ENCODE peak calls at places on chromosomes 3 and 15, in four cellular contexts. H is kidney, W is SJCRH30, C is fibroblast of lung. Y is an unnamed sample.

GRCh38 chr3:27219127-27219860 is 149.9 kb downstream of the NEK10 start:
- DNase-seq in H (no peak), W (no peak), C (no peak), Y (no peak)

GRCh38 chr15:26838742-26839460 is 28.0 kb upstream of the GABRA5 start:
- DNase-seq in H (no peak), W (peak; percentile 65), C (no peak), Y (no peak)

GRCh38 chr3:58422756-58423324 is 10.8 kb downstream of the PDHB start:
- DNase-seq in H (no peak), W (no peak), C (peak; percentile 35), Y (no peak)

GRCh38 chr3:187591051-187591450 is 79.1 kb downstream of the SST start:
- DNase-seq in H (no peak), W (no peak), C (no peak), Y (no peak)

GRCh38 chr3:88385090-88385489 is 235.3 kb downstream of the C3orf38 start:
- DNase-seq in H (no peak), W (no peak), C (no peak), Y (no peak)

GRCh38 chr3:57647292-57647940 is 45.5 kb downstream of the DENND6A start:
- DNase-seq in H (peak; percentile 11), W (no peak), C (no peak), Y (no peak)

GRCh38 chr15:82942691-82943090 is 9.8 kb downstream of the HOMER2 start:
- DNase-seq in H (peak; percentile 89), W (no peak), C (no peak), Y (no peak)

GRCh38 chr3:102297259-102297658 is 137.6 kb upstream of the ZPLD1 start:
- DNase-seq in H (no peak), W (no peak), C (no peak), Y (no peak)

GRCh38 chr15:98854496-98854895 is 153.1 kb downstream of the PGPEP1L start:
- DNase-seq in H (peak; percentile 70), W (no peak), C (no peak), Y (no peak)

GRCh38 chr15:37372064-37372463 is 271.7 kb upstream of the MEIS2 start:
- DNase-seq in H (no peak), W (no peak), C (no peak), Y (no peak)

GRCh38 chr3:29922990-29923746 is 642.3 kb downstream of the RBMS3 start:
- DNase-seq in H (no peak), W (peak; percentile 93), C (peak; percentile 95), Y (peak; percentile 51)

GRCh38 chr3:181838940-181839914 is 127.5 kb downstream of the SOX2 start:
- DNase-seq in H (no peak), W (no peak), C (no peak), Y (no peak)

GRCh38 chr15:68524753-68525584 is 53.8 kb upstream of the CORO2B start:
- DNase-seq in H (no peak), W (no peak), C (peak; percentile 95), Y (peak; percentile 52)

GRCh38 chr15:99452728-99453643 is 112.8 kb upstream of the MEF2A start:
- DNase-seq in H (peak; percentile 95), W (no peak), C (peak; percentile 58), Y (peak; percentile 83)

GRCh38 chr3:53996153-53996861 is 104.6 kb upstream of the SELENOK start:
- DNase-seq in H (no peak), W (no peak), C (no peak), Y (no peak)

GRCh38 chr15:50192926-50193595 is 11.1 kb downstream of the SLC27A2 start:
- DNase-seq in H (no peak), W (no peak), C (no peak), Y (peak; percentile 40)

GRCh38 chr3:68958932-68959331 is 26.6 kb upstream of the TAFA4 start:
- DNase-seq in H (no peak), W (no peak), C (no peak), Y (no peak)

GRCh38 chr3:31185004-31185357 is 290.5 kb upstream of the GADL1 start:
- DNase-seq in H (no peak), W (no peak), C (peak; percentile 36), Y (no peak)

GRCh38 chr3:18402140-18402834 is 22.9 kb downstream of the SATB1 start:
- DNase-seq in H (no peak), W (no peak), C (no peak), Y (no peak)

GRCh38 chr3:85589145-85589544 is 630.4 kb downstream of the CADM2 start:
- DNase-seq in H (no peak), W (no peak), C (peak; percentile 73), Y (no peak)

GRCh38 chr15:52440414-52440813 is 88.3 kb downstream of the MYO5A start:
- DNase-seq in H (no peak), W (peak; percentile 7), C (no peak), Y (no peak)

GRCh38 chr3:126750760-126751129 is 46.7 kb downstream of the CHCHD6 start:
- DNase-seq in H (no peak), W (peak; percentile 82), C (no peak), Y (no peak)

GRCh38 chr3:157156844-157157635 is 2.9 kb downstream of the CCNL1 start:
- DNase-seq in H (no peak), W (no peak), C (no peak), Y (no peak)

GRCh38 chr3:31958721-31959152 is 22.3 kb downstream of the OSBPL10 start:
- DNase-seq in H (no peak), W (no peak), C (no peak), Y (no peak)

DNA sequence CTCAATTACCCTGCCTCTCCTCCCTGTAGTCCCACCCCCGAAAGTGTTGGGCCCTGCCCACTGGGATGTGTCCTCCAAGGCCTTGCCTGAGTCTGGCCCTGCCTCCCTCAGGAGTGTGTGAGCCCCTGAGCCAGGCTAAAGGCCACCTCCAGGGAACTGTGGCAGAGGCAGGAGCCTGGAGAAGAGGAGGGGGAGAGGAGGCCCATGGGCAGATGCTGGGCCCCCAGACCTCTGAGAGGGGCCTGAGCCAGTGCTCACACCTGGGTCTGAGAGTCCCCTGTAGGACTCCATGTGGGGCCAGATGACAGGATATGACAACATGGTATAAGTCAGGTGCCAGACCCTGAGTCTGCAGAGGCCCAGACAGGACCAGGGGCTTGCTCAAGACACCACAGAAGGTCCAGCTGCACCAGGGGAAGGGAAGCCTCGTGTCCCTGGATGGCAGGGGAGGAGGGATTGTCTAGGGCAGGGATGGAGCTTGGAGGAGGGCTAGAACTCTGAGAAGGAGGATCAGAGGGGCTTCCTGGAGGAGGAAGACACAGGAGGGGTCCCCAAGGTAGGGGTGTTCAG is 217.9 kb downstream of the TBC1D2B start:
- DNase-seq in H (peak; percentile 39), W (no peak), C (no peak), Y (no peak)
- H3K4me3 ChIP-seq in H (no peak overlapping the region), W (no peak overlapping the region), C (no peak overlapping the region), Y (no peak overlapping the region)

GRCh38 chr3:119033393-119034255 is 1.0 kb downstream of the IGSF11 start:
- DNase-seq in H (no peak), W (no peak), C (no peak), Y (no peak)
- H3K4me3 ChIP-seq in H (peak overlapping the region; percentile 74), W (peak overlapping the region; percentile 54), C (no peak overlapping the region), Y (peak overlapping the region; percentile 23)

GRCh38 chr3:46883252-46884185 is 6.0 kb downstream of the PTH1R start:
- DNase-seq in H (no peak), W (peak; percentile 28), C (peak; percentile 31), Y (no peak)
- H3K4me3 ChIP-seq in H (peak overlapping the region; percentile 86), W (peak overlapping the region; percentile 34), C (no peak overlapping the region), Y (peak overlapping the region; percentile 13)

GRCh38 chr3:194166682-194167479 is 30.9 kb downstream of the HES1 start:
- DNase-seq in H (no peak), W (peak; percentile 75), C (peak; percentile 3), Y (no peak)
- H3K4me3 ChIP-seq in H (no peak overlapping the region), W (peak overlapping the region; percentile 44), C (no peak overlapping the region), Y (no peak overlapping the region)

GRCh38 chr15:87736921-87737389 is 519.6 kb downstream of the NTRK3 start:
- DNase-seq in H (no peak), W (no peak), C (no peak), Y (no peak)
- H3K4me3 ChIP-seq in H (no peak overlapping the region), W (no peak overlapping the region), C (no peak overlapping the region), Y (no peak overlapping the region)

GRCh38 chr3:146072061-146072460 is 88.9 kb downstream of the PLOD2 start:
- DNase-seq in H (no peak), W (no peak), C (no peak), Y (no peak)

GRCh38 chr3:146078031-146078430 is 83.0 kb downstream of the PLOD2 start:
- DNase-seq in H (no peak), W (no peak), C (no peak), Y (no peak)

GRCh38 chr3:146077181-146077580 is 83.8 kb downstream of the PLOD2 start:
- DNase-seq in H (no peak), W (no peak), C (no peak), Y (no peak)

GRCh38 chr3:146071636-146072035 is 89.3 kb downstream of the PLOD2 start:
- DNase-seq in H (no peak), W (no peak), C (no peak), Y (no peak)

GRCh38 chr3:146072824-146073223 is 88.2 kb downstream of the PLOD2 start:
- DNase-seq in H (no peak), W (no peak), C (peak; percentile 63), Y (no peak)
- H3K4me3 ChIP-seq in H (no peak overlapping the region), W (no peak overlapping the region), C (no peak overlapping the region), Y (no peak overlapping the region)

GRCh38 chr15:39936681-39937080 is 2.8 kb downstream of the EIF2AK4 start:
- DNase-seq in H (no peak), W (no peak), C (no peak), Y (no peak)

GRCh38 chr15:39934415-39935044 is 615 bp downstream of the EIF2AK4 start:
- DNase-seq in H (no peak), W (peak; percentile 50), C (peak; percentile 43), Y (no peak)

GRCh38 chr15:39936187-39936586 is 2.3 kb downstream of the EIF2AK4 start:
- DNase-seq in H (no peak), W (no peak), C (peak; percentile 37), Y (no peak)

GRCh38 chr15:39931615-39932014 is 2.3 kb upstream of the EIF2AK4 start:
- DNase-seq in H (no peak), W (peak; percentile 24), C (peak; percentile 44), Y (no peak)

GRCh38 chr15:39935241-39935640 is 1.3 kb downstream of the EIF2AK4 start:
- DNase-seq in H (no peak), W (no peak), C (no peak), Y (no peak)
- H3K4me3 ChIP-seq in H (no peak overlapping the region), W (no peak overlapping the region), C (peak overlapping the region; percentile 69), Y (no peak overlapping the region)

DNA sequence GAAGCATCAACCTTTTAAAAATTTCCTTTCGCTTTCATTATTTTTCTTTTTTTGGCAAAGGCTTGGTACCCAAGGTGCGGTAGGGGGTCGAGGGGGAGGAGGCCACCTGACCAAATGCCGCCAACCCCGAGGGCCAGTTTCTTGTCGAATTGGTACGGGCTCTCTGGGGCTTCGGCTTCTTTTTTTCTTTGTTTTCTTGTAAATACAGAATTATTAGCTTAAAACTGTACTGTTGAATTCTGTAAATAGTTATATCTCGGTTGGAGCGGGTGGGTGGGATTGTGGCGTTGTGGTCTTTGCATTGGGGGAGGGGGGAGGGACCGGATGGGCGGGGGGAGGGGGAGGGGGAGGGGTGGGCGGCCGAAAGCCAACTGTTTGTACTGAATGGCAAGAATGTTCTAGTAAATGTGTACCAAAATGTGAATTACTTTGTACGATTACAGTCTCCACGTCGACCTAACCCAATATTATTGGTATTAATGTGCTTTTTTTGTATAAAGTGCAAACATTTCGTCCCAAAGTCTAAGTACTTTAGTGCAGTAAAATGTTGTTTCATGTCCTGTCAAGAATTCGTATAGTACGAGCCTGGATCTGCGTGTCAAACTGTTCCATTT is 4.7 kb downstream of the ZIC1 start:
- DNase-seq in H (no peak), W (no peak), C (no peak), Y (no peak)
- H3K4me3 ChIP-seq in H (peak overlapping the region; percentile 47), W (no peak overlapping the region), C (peak overlapping the region; percentile 24), Y (no peak overlapping the region)

GRCh38 chr15:91915576-91915975 is 62.1 kb downstream of the SLCO3A1 start:
- DNase-seq in H (no peak), W (no peak), C (no peak), Y (peak; percentile 66)
- H3K4me3 ChIP-seq in H (no peak overlapping the region), W (no peak overlapping the region), C (no peak overlapping the region), Y (no peak overlapping the region)